ENCODE peak calls at places on chromosomes 13 and 19, in ten cellular contexts. B is fibroblast of lung, A is esophagus squamous epithelium, Z is T-cell, T is T-helper 2 cell, S is SK-N-MC, V is kidney glomerular epithelial cell, P is pons, E is brain microvascular endothelial cell, Q is heart left ventricle. M is an unnamed sample.

GRCh38 chr13:31090921-31091624 is 70.6 kb downstream of the HSPH1 start:
- DNase-seq in B (peak), P (no peak), S (no peak), Q (no peak), T (peak), V (no peak), E (no peak), Z (no peak), A (no peak), M (no peak)

GRCh38 chr19:35717665-35718344 is at the start of gene KMT2B:
- DNase-seq in E (no peak), Z (no peak), A (no peak), Q (no peak), T (no peak), V (peak), P (no peak), S (no peak), B (no peak), M (no peak)

GRCh38 chr13:113162783-113163685 is 4.6 kb downstream of the PROZ start:
- DNase-seq in E (no peak), Z (no peak), A (no peak), P (no peak), B (no peak), Q (no peak), T (peak), S (no peak), V (no peak), M (no peak)

GRCh38 chr19:18626906-18627305 is 9.9 kb upstream of the KLHL26 start:
- DNase-seq in S (no peak), Q (no peak), E (no peak), Z (no peak), B (no peak), T (no peak), P (no peak), V (no peak), A (no peak), M (no peak)

GRCh38 chr19:10655457-10656312 is 1.5 kb downstream of the ILF3 start:
- DNase-seq in Q (no peak), E (peak), T (no peak), V (peak), S (no peak), Z (no peak), B (peak), A (no peak), P (peak), M (no peak)

GRCh38 chr13:45314822-45315221 is 26.2 kb downstream of the TPT1 start:
- DNase-seq in E (no peak), Q (no peak), Z (no peak), A (no peak), B (no peak), S (no peak), T (no peak), V (no peak), P (no peak), M (no peak)

GRCh38 chr13:110533771-110534670 is 27.5 kb downstream of the RAB20 start:
- DNase-seq in A (no peak), P (no peak), E (no peak), V (no peak), Z (no peak), B (no peak), T (no peak), Q (no peak), S (no peak), M (no peak)

GRCh38 chr19:28294395-28294794 is 918.6 kb downstream of the UQCRFS1 start:
- DNase-seq in E (peak), S (no peak), B (peak), T (no peak), V (peak), P (no peak), A (no peak), Q (no peak), Z (no peak), M (no peak)

GRCh38 chr13:46571189-46571901 is 18.4 kb downstream of the LRCH1 start:
- DNase-seq in Z (no peak), V (no peak), A (no peak), Q (no peak), E (peak), P (no peak), S (no peak), T (peak), B (peak), M (no peak)

GRCh38 chr19:1251233-1251502 is 2.8 kb downstream of the MIDN start:
- DNase-seq in A (no peak), E (peak), T (no peak), Z (no peak), B (peak), S (no peak), Q (no peak), V (no peak), P (no peak), M (no peak)

GRCh38 chr19:58196911-58197616 is 14.2 kb downstream of the ZNF274 start:
- DNase-seq in V (no peak), A (no peak), Q (no peak), Z (no peak), B (peak), S (no peak), T (peak), E (no peak), P (no peak), M (no peak)

GRCh38 chr13:94798738-94799137 is 86.4 kb upstream of the SOX21 start:
- DNase-seq in B (peak), Q (no peak), A (no peak), V (no peak), P (no peak), T (peak), Z (no peak), E (no peak), S (no peak), M (no peak)

GRCh38 chr13:39612023-39612637 is 9.1 kb upstream of the LHFPL6 start:
- DNase-seq in B (peak), V (peak), T (peak), E (peak), Q (peak), A (no peak), P (peak), S (peak), Z (peak), M (peak)

GRCh38 chr13:50393641-50394040 is 378.4 kb downstream of the KCNRG start:
- DNase-seq in E (peak), T (no peak), Z (no peak), A (no peak), Q (no peak), B (peak), P (peak), V (no peak), S (no peak), M (no peak)

GRCh38 chr19:6138066-6138465 is 2.6 kb downstream of the ACSBG2 start:
- DNase-seq in A (no peak), E (no peak), V (no peak), T (no peak), S (no peak), Z (no peak), B (no peak), Q (no peak), P (no peak), M (no peak)

GRCh38 chr13:93810264-93810663 is 583.7 kb downstream of the GPC6 start:
- DNase-seq in T (no peak), E (no peak), Z (no peak), A (no peak), B (no peak), Q (no peak), P (no peak), V (no peak), S (no peak), M (no peak)

GRCh38 chr13:43132228-43132627 is 108.8 kb downstream of the DNAJC15 start:
- DNase-seq in P (peak), E (peak), V (peak), A (no peak), Q (no peak), B (peak), T (peak), Z (no peak), S (no peak), M (no peak)

GRCh38 chr19:7337380-7338194 is 11.2 kb upstream of the ARHGEF18 start:
- DNase-seq in E (no peak), Q (peak), P (peak), A (no peak), Z (no peak), B (no peak), T (peak), S (no peak), V (no peak), M (no peak)

GRCh38 chr13:90416519-90416918 is 931.0 kb upstream of the MIR17HG start:
- DNase-seq in P (no peak), Q (no peak), T (no peak), A (no peak), S (peak), Z (no peak), E (peak), B (peak), V (peak), M (no peak)

M was measured in CD8-positive, alpha-beta T cell.